ENCODE peak calls at places on chromosomes 1 and 21, in seven cellular contexts. F is OCI-LY7, S is neural crest cell, L is breast epithelium, W is heart right ventricle, M is fibroblast of lung, N is fibroblast of the aortic adventitia. R is an unnamed sample.

GRCh38 chr1:86441581-86441980 is 17.6 kb downstream of the CLCA2 start:
- DNase-seq in F (no peak), S (no peak), L (no peak), W (no peak), M (no peak), N (no peak), R (no peak)

GRCh38 chr1:185144233-185144632 is 12.5 kb downstream of the TRMT1L start:
- DNase-seq in F (no peak), S (no peak), L (no peak), W (no peak), M (peak; percentile 62), N (peak; percentile 61), R (no peak)

GRCh38 chr1:31725777-31726535 is 22.1 kb upstream of the COL16A1 start:
- DNase-seq in F (peak; percentile 38), S (no peak), L (no peak), W (no peak), M (peak; percentile 48), N (no peak), R (no peak)

GRCh38 chr21:25127007-25127406 is 480.3 kb downstream of the MRPL39 start:
- DNase-seq in F (no peak), S (no peak), L (no peak), W (no peak), M (no peak), N (no peak), R (no peak)

GRCh38 chr1:14713077-14713476 is 114.6 kb downstream of the KAZN start:
- DNase-seq in F (no peak), S (no peak), L (peak; percentile 56), W (no peak), M (no peak), N (no peak), R (no peak)

GRCh38 chr1:60388092-60388987 is 314.8 kb upstream of the C1orf87 start:
- DNase-seq in F (no peak), S (no peak), L (no peak), W (no peak), M (peak; percentile 19), N (peak; percentile 82), R (no peak)

GRCh38 chr1:19957779-19958178 is 21.6 kb downstream of the PLA2G2A start:
- DNase-seq in F (no peak), S (no peak), L (no peak), W (no peak), M (no peak), N (no peak), R (no peak)

GRCh38 chr1:59521456-59521855 is 224.6 kb downstream of the FGGY start:
- DNase-seq in F (no peak), S (no peak), L (no peak), W (no peak), M (peak; percentile 73), N (no peak), R (no peak)

GRCh38 chr1:39282537-39283216 is 78.2 kb downstream of the MACF1 start:
- DNase-seq in F (no peak), S (no peak), L (no peak), W (no peak), M (peak; percentile 30), N (no peak), R (no peak)

GRCh38 chr1:114660250-114660649 is 9.6 kb downstream of the DENND2C start:
- DNase-seq in F (no peak), S (no peak), L (no peak), W (no peak), M (no peak), N (peak; percentile 3), R (no peak)

GRCh38 chr1:26288311-26288941 is 8.5 kb downstream of the SH3BGRL3 start:
- DNase-seq in F (peak; percentile 83), S (no peak), L (no peak), W (no peak), M (peak; percentile 27), N (no peak), R (no peak)

GRCh38 chr1:109490934-109491302 is 3.0 kb upstream of the CYB561D1 start:
- DNase-seq in F (no peak), S (no peak), L (no peak), W (no peak), M (no peak), N (no peak), R (no peak)
- TF ChIP-seq CTCF in F (peak; percentile 39), S (no peak), L (no peak), W (no peak), M (no peak), N (no peak), R (no peak)

GRCh38 chr1:153659656-153660055 is 1.2 kb downstream of the SNAPIN start:
- DNase-seq in F (no peak), S (no peak), L (no peak), W (no peak), M (no peak), N (no peak), R (no peak)

GRCh38 chr1:153661111-153661708 is 2.7 kb downstream of the SNAPIN start:
- DNase-seq in F (no peak), S (no peak), L (no peak), W (no peak), M (peak; percentile 82), N (no peak), R (no peak)

GRCh38 chr1:153655333-153655732 is 3.2 kb upstream of the SNAPIN start:
- DNase-seq in F (no peak), S (no peak), L (no peak), W (no peak), M (no peak), N (no peak), R (no peak)

GRCh38 chr1:153659175-153659534 is 652 bp downstream of the SNAPIN start:
- DNase-seq in F (no peak), S (no peak), L (no peak), W (no peak), M (no peak), N (no peak), R (no peak)

DNA sequence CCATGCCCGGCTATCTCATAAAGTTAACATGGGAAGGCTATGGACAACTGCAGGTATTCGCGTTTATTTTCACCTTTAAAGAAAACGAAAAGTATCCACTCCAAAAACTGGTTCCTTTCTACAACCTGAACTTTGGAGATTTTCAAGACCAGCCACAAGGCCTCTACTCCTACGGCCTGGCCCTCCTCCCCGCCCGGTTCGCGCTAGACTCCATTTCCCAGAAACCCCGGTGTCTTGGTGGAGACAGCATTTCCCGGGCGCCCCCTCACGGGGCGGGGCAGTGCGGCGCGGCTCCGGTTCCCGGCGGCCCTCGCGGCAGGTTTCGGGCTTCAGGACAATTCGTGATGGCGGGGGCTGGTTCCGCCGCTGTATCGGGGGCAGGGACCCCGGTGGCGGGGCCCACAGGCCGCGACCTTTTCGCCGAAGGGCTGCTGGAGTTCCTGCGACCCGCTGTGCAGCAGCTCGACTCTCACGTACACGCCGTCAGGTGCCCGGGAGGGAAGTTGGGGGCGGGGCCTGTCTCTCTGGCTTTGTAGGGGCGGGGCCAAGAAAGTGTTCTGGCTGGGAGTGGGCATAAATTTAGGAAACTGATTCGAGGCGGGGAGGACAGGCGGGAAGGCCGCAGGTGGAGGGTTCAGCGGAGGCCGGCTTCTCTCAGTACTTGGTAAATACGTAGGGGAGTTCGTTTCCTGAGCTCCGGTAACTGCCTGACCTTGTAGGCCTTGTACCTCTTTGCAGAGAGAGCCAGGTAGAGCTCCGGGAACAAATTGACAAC is at the start of gene SNAPIN:
- DNase-seq in F (peak; percentile 91), S (peak; percentile 90), L (peak; percentile 88), W (peak; percentile 95), M (peak; percentile 84), N (peak; percentile 81), R (peak; percentile 54)
- TF ChIP-seq CTCF in F (peak; percentile 24), S (peak; percentile 33), L (peak; percentile 4), W (peak; percentile 10), M (no peak), N (peak; percentile 7), R (peak; percentile 10)

GRCh38 chr1:90973897-90974798 is 47.7 kb downstream of the ZNF644 start:
- DNase-seq in F (no peak), S (no peak), L (no peak), W (no peak), M (peak; percentile 81), N (peak; percentile 66), R (no peak)
- TF ChIP-seq CTCF in F (no peak), S (no peak), L (no peak), W (no peak), M (no peak), N (no peak), R (no peak)

DNA sequence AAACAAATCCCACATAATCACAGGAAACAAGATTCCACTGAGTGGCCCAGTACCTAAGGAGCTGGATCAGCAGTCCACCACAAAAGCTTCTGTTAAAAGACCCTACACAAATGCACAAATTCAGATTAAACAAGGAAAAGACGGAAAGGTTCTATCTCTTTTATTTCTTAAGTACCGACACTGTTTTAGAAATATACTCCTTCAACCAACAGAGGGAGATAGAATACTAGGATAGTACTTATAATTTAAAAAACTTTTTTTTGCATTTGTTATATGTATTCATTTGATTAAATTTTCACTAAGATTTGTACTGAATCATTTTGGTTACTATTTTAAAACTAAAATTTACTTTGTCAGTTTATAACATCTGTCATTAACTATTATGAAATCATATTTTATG is 12.5 kb downstream of the CDC7 start:
- DNase-seq in F (no peak), S (no peak), L (no peak), W (no peak), M (peak; percentile 17), N (peak; percentile 76), R (no peak)
- TF ChIP-seq CTCF in F (peak; percentile 28), S (peak; percentile 66), L (peak; percentile 44), W (peak; percentile 44), M (peak; percentile 34), N (peak; percentile 55), R (peak; percentile 44)

DNA sequence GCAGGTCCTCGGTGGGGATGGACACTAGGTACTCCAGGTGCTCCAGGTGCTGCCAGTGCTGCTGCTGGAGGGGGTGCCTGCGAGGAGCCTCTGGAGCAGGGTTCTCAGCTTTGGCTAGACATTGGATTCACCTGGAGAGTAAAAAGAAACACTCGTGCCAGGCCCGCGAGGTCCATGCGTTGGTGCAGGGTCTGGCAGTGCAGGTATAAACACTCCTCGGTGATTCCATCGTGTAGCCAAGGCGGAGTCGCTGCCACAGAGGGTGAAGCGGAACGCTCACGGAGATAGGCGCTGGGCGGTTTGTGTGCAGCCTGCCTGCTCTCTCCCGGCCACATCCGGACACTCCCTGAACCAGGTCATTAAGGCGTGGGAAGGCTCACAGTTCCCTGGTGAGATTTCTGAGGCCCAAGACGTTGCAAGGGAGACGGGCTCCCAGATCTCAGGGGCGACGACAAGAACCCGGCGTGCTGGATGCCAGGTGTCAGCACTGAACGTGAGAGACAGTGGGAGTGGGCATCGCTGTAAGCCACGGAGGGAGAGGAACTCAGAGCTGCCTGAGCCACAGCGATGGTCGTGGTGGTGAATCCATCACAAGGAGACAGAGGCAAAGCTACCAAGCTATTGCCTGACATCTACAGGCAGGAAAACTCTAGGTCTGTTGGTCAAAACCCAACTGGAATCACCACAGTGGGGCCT is 17.2 kb upstream of the SUMO3 start:
- DNase-seq in F (no peak), S (no peak), L (no peak), W (no peak), M (no peak), N (no peak), R (no peak)
- TF ChIP-seq CTCF in F (no peak), S (no peak), L (no peak), W (no peak), M (no peak), N (no peak), R (no peak)